ENCODE peak calls at places on chromosomes 12 and 14, in seven cellular contexts. One of them, this sample, is unnamed.

GRCh38 chr12:94145231-94145979 is 3.0 kb upstream of the PLXNC1 start:
- DNase-seq in stimulated activated CD8-positive, alpha-beta memory T cell treated with anti-CD3 and anti-CD28 coated beads, Interleukin-4, amount 100 ng/mL, for 4 hours: no peak
- DNase-seq in NCI-H446 treated with DMSO at 0.1 percent for 48 hours: no peak
- DNase-seq in midbrain: peak; percentile 64
- DNase-seq in cerebellar nuclear complex: peak; percentile 33
- DNase-seq in sigmoid colon: no peak
- DNase-seq in lung microvascular endothelial cell: peak; percentile 36
- DNase-seq in this sample: no peak

GRCh38 chr14:92546347-92547053 is 32.9 kb downstream of the RIN3 start:
- DNase-seq in stimulated activated CD8-positive, alpha-beta memory T cell treated with anti-CD3 and anti-CD28 coated beads, Interleukin-4, amount 100 ng/mL, for 4 hours: no peak
- DNase-seq in NCI-H446 treated with DMSO at 0.1 percent for 48 hours: no peak
- DNase-seq in midbrain: no peak
- DNase-seq in cerebellar nuclear complex: no peak
- DNase-seq in sigmoid colon: no peak
- DNase-seq in lung microvascular endothelial cell: peak; percentile 90
- DNase-seq in this sample: no peak

GRCh38 chr14:31377433-31377832 is 42.9 kb downstream of the HEATR5A start:
- DNase-seq in stimulated activated CD8-positive, alpha-beta memory T cell treated with anti-CD3 and anti-CD28 coated beads, Interleukin-4, amount 100 ng/mL, for 4 hours: no peak
- DNase-seq in NCI-H446 treated with DMSO at 0.1 percent for 48 hours: no peak
- DNase-seq in midbrain: no peak
- DNase-seq in cerebellar nuclear complex: no peak
- DNase-seq in sigmoid colon: no peak
- DNase-seq in lung microvascular endothelial cell: no peak
- DNase-seq in this sample: no peak

GRCh38 chr12:90112668-90113067 is 404.0 kb upstream of the ATP2B1 start:
- DNase-seq in stimulated activated CD8-positive, alpha-beta memory T cell treated with anti-CD3 and anti-CD28 coated beads, Interleukin-4, amount 100 ng/mL, for 4 hours: no peak
- DNase-seq in NCI-H446 treated with DMSO at 0.1 percent for 48 hours: peak; percentile 66
- DNase-seq in midbrain: no peak
- DNase-seq in cerebellar nuclear complex: no peak
- DNase-seq in sigmoid colon: no peak
- DNase-seq in lung microvascular endothelial cell: no peak
- DNase-seq in this sample: no peak

GRCh38 chr14:97021571-97022171 is 224.5 kb downstream of the VRK1 start:
- DNase-seq in stimulated activated CD8-positive, alpha-beta memory T cell treated with anti-CD3 and anti-CD28 coated beads, Interleukin-4, amount 100 ng/mL, for 4 hours: no peak
- DNase-seq in NCI-H446 treated with DMSO at 0.1 percent for 48 hours: peak; percentile 22
- DNase-seq in midbrain: no peak
- DNase-seq in cerebellar nuclear complex: no peak
- DNase-seq in sigmoid colon: no peak
- DNase-seq in lung microvascular endothelial cell: no peak
- DNase-seq in this sample: no peak

GRCh38 chr14:50018236-50019210 is 97.8 kb downstream of the VCPKMT start:
- DNase-seq in stimulated activated CD8-positive, alpha-beta memory T cell treated with anti-CD3 and anti-CD28 coated beads, Interleukin-4, amount 100 ng/mL, for 4 hours: no peak
- DNase-seq in NCI-H446 treated with DMSO at 0.1 percent for 48 hours: no peak
- DNase-seq in midbrain: no peak
- DNase-seq in cerebellar nuclear complex: no peak
- DNase-seq in sigmoid colon: peak; percentile 73
- DNase-seq in lung microvascular endothelial cell: peak; percentile 22
- DNase-seq in this sample: no peak

GRCh38 chr12:115799610-115800009 is 477.9 kb downstream of the MED13L start:
- DNase-seq in stimulated activated CD8-positive, alpha-beta memory T cell treated with anti-CD3 and anti-CD28 coated beads, Interleukin-4, amount 100 ng/mL, for 4 hours: no peak
- DNase-seq in NCI-H446 treated with DMSO at 0.1 percent for 48 hours: no peak
- DNase-seq in midbrain: no peak
- DNase-seq in cerebellar nuclear complex: no peak
- DNase-seq in sigmoid colon: no peak
- DNase-seq in lung microvascular endothelial cell: no peak
- DNase-seq in this sample: no peak

GRCh38 chr12:107558816-107559382 is 126.7 kb upstream of the PWP1 start:
- DNase-seq in stimulated activated CD8-positive, alpha-beta memory T cell treated with anti-CD3 and anti-CD28 coated beads, Interleukin-4, amount 100 ng/mL, for 4 hours: no peak
- DNase-seq in NCI-H446 treated with DMSO at 0.1 percent for 48 hours: no peak
- DNase-seq in midbrain: no peak
- DNase-seq in cerebellar nuclear complex: no peak
- DNase-seq in sigmoid colon: no peak
- DNase-seq in lung microvascular endothelial cell: no peak
- DNase-seq in this sample: no peak

This sample was measured in chondrocyte.